ENCODE peak calls at places on chromosomes 2 and 18, in seven cellular contexts. T, K, H, J, I, V and E are unnamed samples.

GRCh38 chr2:134493797-134494196 is 225.0 kb downstream of the TMEM163 start:
- DNase-seq in T (no peak), K (no peak), H (no peak), J (no peak), I (no peak), V (no peak), E (no peak)

GRCh38 chr2:220107380-220107791 is 480.0 kb downstream of the SLC4A3 start:
- DNase-seq in T (no peak), K (no peak), H (no peak), J (no peak), I (peak), V (no peak), E (no peak)

GRCh38 chr2:54457326-54458023 is 1.3 kb downstream of the SPTBN1 start:
- DNase-seq in T (peak), K (no peak), H (no peak), J (peak), I (no peak), V (no peak), E (no peak)

GRCh38 chr2:234500394-234501006 is 3.6 kb upstream of the ARL4C start:
- DNase-seq in T (no peak), K (peak), H (peak), J (peak), I (peak), V (peak), E (peak)

GRCh38 chr2:60699617-60700016 is 56.5 kb upstream of the PAPOLG start:
- DNase-seq in T (no peak), K (no peak), H (no peak), J (peak), I (no peak), V (no peak), E (no peak)

GRCh38 chr2:178550352-178550751 is 70.1 kb downstream of the PLEKHA3 start:
- DNase-seq in T (no peak), K (no peak), H (no peak), J (no peak), I (no peak), V (no peak), E (no peak)

GRCh38 chr2:78540255-78540654 is 485.2 kb upstream of the REG3G start:
- DNase-seq in T (no peak), K (no peak), H (no peak), J (no peak), I (no peak), V (no peak), E (no peak)

GRCh38 chr18:11119962-11120361 is 29.4 kb downstream of the PIEZO2 start:
- DNase-seq in T (no peak), K (no peak), H (no peak), J (no peak), I (peak), V (no peak), E (no peak)

GRCh38 chr2:217220228-217221013 is 360.6 kb upstream of the TNP1 start:
- DNase-seq in T (no peak), K (no peak), H (no peak), J (no peak), I (no peak), V (no peak), E (peak)

GRCh38 chr18:3451989-3452749 is 2.2 kb downstream of the TGIF1 start:
- DNase-seq in T (no peak), K (peak), H (no peak), J (peak), I (peak), V (no peak), E (peak)

GRCh38 chr2:33595385-33595784 is 3.7 kb downstream of the FAM98A start:
- DNase-seq in T (no peak), K (no peak), H (peak), J (no peak), I (no peak), V (no peak), E (no peak)

GRCh38 chr2:54634012-54634411 is 89.5 kb upstream of the EML6 start:
- DNase-seq in T (no peak), K (no peak), H (no peak), J (no peak), I (no peak), V (no peak), E (no peak)

GRCh38 chr2:229268626-229269025 is 2.5 kb downstream of the PID1 start:
- DNase-seq in T (no peak), K (no peak), H (no peak), J (no peak), I (peak), V (no peak), E (no peak)

GRCh38 chr2:64327510-64328414 is 126.2 kb upstream of the LGALSL start:
- DNase-seq in T (peak), K (peak), H (no peak), J (peak), I (peak), V (no peak), E (peak)

GRCh38 chr2:159169187-159169586 is 117.3 kb downstream of the WDSUB1 start:
- DNase-seq in T (no peak), K (no peak), H (no peak), J (no peak), I (peak), V (no peak), E (no peak)

GRCh38 chr2:178479275-178479616 is 846 bp upstream of the FKBP7 start:
- DNase-seq in T (no peak), K (no peak), H (no peak), J (peak), I (no peak), V (no peak), E (no peak)

GRCh38 chr18:69674921-69675405 is 272.7 kb downstream of the CD226 start:
- DNase-seq in T (no peak), K (no peak), H (no peak), J (no peak), I (no peak), V (no peak), E (no peak)

GRCh38 chr2:216698895-216699294 is 3.5 kb upstream of the IGFBP5 start:
- DNase-seq in T (no peak), K (no peak), H (no peak), J (peak), I (peak), V (no peak), E (no peak)

GRCh38 chr2:51717318-51717717 is 685.4 kb upstream of the NRXN1 start:
- DNase-seq in T (no peak), K (no peak), H (no peak), J (no peak), I (peak), V (no peak), E (no peak)

GRCh38 chr2:224042191-224042696 is 3.2 kb upstream of the SERPINE2 start:
- DNase-seq in T (no peak), K (no peak), H (no peak), J (no peak), I (peak), V (no peak), E (no peak)

GRCh38 chr2:55157474-55157884 is 74.6 kb downstream of the CLHC1 start:
- DNase-seq in T (peak), K (no peak), H (no peak), J (no peak), I (no peak), V (no peak), E (no peak)

GRCh38 chr2:130332271-130333073 is 10.2 kb upstream of the IMP4 start:
- DNase-seq in T (peak), K (peak), H (peak), J (peak), I (peak), V (no peak), E (peak)

GRCh38 chr18:12907258-12907925 is 23.4 kb upstream of the PTPN2 start:
- DNase-seq in T (no peak), K (no peak), H (no peak), J (no peak), I (peak), V (no peak), E (no peak)

GRCh38 chr18:40962784-40963183 is 992.2 kb upstream of the PIK3C3 start:
- DNase-seq in T (no peak), K (no peak), H (no peak), J (no peak), I (peak), V (no peak), E (no peak)

GRCh38 chr2:227808936-227809335 is 4.7 kb upstream of the CCL20 start:
- DNase-seq in T (no peak), K (no peak), H (no peak), J (no peak), I (no peak), V (no peak), E (no peak)

GRCh38 chr2:213261715-213262114 is 22.5 kb upstream of the SPAG16 start:
- DNase-seq in T (no peak), K (no peak), H (no peak), J (no peak), I (no peak), V (no peak), E (no peak)

GRCh38 chr2:235043762-235044500 is 92.1 kb downstream of the SH3BP4 start:
- DNase-seq in T (no peak), K (peak), H (no peak), J (no peak), I (no peak), V (no peak), E (peak)

GRCh38 chr2:106886916-106887758 is 1.2 kb upstream of the ST6GAL2 start:
- DNase-seq in T (peak), K (no peak), H (no peak), J (peak), I (no peak), V (no peak), E (peak)

GRCh38 chr2:224252601-224253000 is 149.3 kb downstream of the FAM124B start:
- DNase-seq in T (no peak), K (no peak), H (no peak), J (no peak), I (peak), V (no peak), E (no peak)

GRCh38 chr2:134667541-134667940 is 51.3 kb downstream of the TMEM163 start:
- DNase-seq in T (no peak), K (no peak), H (no peak), J (no peak), I (no peak), V (no peak), E (no peak)

GRCh38 chr2:109663721-109664120 is 49.6 kb downstream of the SOWAHC start:
- DNase-seq in T (no peak), K (peak), H (no peak), J (no peak), I (peak), V (no peak), E (no peak)

GRCh38 chr2:151947524-151948165 is 119.4 kb upstream of the ARL5A start:
- DNase-seq in T (peak), K (no peak), H (no peak), J (no peak), I (peak), V (no peak), E (no peak)

GRCh38 chr18:71450258-71450657 is 1093.9 kb downstream of the CBLN2 start:
- DNase-seq in T (no peak), K (no peak), H (no peak), J (no peak), I (no peak), V (no peak), E (no peak)

GRCh38 chr2:215830313-215830712 is 183.0 kb downstream of the MREG start:
- DNase-seq in T (no peak), K (no peak), H (no peak), J (no peak), I (peak), V (no peak), E (peak)

GRCh38 chr2:100200985-100201384 is 58.6 kb upstream of the AFF3 start:
- DNase-seq in T (no peak), K (no peak), H (no peak), J (no peak), I (peak), V (no peak), E (no peak)

DNA sequence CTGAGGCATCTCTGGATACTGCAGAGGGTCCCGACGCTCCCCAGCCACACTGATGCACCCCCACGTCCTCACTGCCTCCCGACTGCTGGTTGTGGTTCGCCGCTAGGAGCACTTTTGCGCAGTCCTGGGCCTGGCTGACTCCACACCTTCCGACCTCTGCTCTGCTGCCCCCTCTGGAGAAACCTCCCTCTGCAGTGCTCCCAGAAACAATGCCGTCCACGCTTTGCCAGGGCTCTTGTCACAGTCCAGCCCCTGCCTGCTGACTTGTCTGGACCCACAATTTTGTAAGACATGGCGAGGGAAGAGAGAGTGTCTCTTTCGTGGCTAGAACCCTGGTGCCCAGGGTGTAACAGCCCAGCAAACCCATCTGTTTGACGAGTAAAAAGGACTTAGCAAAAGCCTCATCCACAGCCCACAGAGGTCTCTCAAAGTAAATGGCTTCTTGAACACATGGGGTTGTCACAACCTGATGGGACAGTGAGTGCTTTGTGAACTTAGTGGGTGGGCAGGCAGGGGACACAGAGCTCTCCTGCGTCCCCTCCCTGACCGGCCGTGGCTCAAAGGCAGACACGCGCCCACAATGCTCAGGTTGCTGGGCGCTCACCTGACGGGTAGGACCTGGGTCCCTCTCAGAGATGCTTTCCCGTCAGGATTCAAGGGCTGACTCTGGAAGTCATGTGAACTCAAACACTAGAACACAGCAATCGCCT is 4.0 kb downstream of the COPS9 start:
- DNase-seq in T (no peak), K (peak), H (no peak), J (peak), I (no peak), V (no peak), E (no peak)
- TF ChIP-seq CTCF in T (peak), K (no peak), H (peak), J (peak), I (no peak), V (no peak), E (no peak)

DNA sequence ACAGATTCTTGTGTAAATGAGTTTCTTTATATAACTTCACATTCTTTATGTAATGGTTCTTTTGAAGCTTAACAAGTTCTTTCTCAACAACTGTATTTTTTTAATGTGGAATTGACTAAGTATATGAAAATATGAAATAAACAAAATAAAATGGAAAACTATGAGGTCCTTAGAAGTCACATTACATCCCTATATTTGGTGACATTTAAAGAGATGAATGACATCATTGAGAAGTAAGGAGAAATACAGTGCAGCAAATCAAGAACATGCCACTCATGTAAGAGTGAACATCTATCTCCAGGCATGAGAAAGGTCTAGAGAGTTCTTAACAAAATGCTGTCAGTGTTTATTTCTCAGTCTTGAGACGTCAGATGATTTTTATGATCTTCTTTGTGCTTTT is 39.0 kb upstream of the AAK1 start:
- DNase-seq in T (no peak), K (no peak), H (no peak), J (no peak), I (no peak), V (no peak), E (no peak)
- H3K4me3 ChIP-seq in T (no peak), K (no peak), H (no peak), J (no peak), I (no peak), V (no peak), E (no peak)

GRCh38 chr2:29241341-29241740 is 126.1 kb downstream of the CLIP4 start:
- DNase-seq in T (no peak), K (peak), H (no peak), J (no peak), I (no peak), V (no peak), E (no peak)
- TF ChIP-seq CTCF in T (no peak), K (no peak), H (no peak), J (no peak), I (no peak), V (no peak), E (no peak)

DNA sequence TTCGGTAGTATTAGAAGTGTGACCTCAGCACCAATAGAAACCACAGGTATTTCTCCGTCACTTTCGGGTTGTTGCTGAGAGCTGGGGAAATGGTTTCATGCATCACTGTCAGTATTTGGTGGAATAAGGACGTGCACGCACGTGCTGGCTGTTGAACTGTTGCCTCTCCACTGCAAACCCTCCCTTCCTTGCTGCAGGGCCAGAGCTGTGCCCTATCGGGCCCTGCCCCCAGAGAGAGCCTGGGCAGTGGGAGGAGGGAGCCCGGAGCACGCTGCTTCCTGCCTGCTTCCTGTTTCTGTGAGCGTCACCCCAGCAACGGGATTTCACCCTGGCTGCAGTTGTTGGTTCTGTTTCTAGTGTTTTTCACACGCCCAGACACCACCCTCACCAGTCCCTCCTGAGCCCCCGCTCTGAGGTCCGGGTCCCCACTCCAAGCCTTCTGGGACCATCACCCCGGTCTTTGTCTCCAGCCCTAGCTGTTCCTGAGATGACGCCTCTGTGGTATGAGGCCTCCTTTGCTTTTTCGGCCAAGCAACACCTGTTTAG is 47.4 kb downstream of the LRRFIP1 start:
- DNase-seq in T (peak), K (peak), H (no peak), J (peak), I (peak), V (peak), E (peak)
- H3K4me3 ChIP-seq in T (peak), K (peak), H (no peak), J (peak), I (no peak), V (peak), E (no peak)

GRCh38 chr2:439077-439476 is 151.2 kb upstream of the ALKAL2 start:
- DNase-seq in T (no peak), K (no peak), H (peak), J (no peak), I (no peak), V (no peak), E (no peak)
- TF ChIP-seq CTCF in T (no peak), K (no peak), H (no peak), J (no peak), I (no peak), V (no peak), E (no peak)

GRCh38 chr2:27306657-27307544 is 1.3 kb downstream of the UCN start:
- DNase-seq in T (no peak), K (no peak), H (no peak), J (peak), I (no peak), V (no peak), E (no peak)
- H3K4me3 ChIP-seq in T (no peak), K (peak), H (no peak), J (peak), I (no peak), V (no peak), E (no peak)

DNA sequence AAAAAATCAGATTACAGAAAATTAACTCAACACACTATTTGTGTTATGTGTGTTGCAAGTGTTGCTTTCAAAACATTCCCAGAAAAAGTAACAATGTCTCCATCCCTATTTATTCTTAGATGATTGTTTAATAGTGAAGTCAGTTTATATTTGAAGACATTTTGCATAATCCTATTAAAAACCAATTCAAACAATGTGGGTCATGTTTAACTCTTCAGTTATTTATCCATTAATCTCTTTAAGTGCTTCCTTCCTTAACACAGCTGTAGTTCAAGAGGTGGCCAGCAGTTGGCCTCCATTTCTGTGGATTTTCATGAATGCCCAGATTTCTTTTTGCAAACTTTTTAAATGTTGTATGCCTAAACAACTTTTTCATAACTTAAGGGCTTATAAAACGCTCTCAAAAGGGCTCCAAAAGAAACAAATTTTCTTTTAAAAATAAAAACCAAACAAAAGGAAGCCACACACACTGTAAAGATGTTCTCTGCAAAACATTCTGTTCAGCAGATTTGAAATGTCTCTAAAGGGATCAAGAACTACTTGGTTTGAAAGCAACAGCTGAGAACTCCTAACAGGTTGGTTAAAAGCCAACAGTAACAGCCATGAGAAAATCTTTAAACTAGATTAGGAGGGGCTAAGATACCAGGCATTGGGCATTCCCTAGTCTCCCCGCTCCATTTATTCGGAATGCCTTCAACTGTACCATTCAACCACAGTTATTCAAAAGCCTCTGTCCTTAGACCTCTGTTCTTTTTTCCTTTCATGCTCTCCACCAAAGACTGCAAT is 71.5 kb downstream of the THADA start:
- DNase-seq in T (no peak), K (no peak), H (no peak), J (peak), I (no peak), V (no peak), E (peak)
- TF ChIP-seq CTCF in T (peak), K (peak), H (peak), J (peak), I (peak), V (peak), E (no peak)